ENCODE peak calls at places on chromosomes 12 and 14, in seven cellular contexts. R is body of pancreas, L is A549, Y is cardiac muscle cell, D is foreskin fibroblast, E is fibroblast of lung, B is tibial artery. S is an unnamed sample.

GRCh38 chr12:47147749-47148148 is 68.0 kb upstream of the AMIGO2 start:
- DNase-seq in E (no peak), B (no peak), D (no peak), Y (no peak), R (no peak), L (no peak), S (no peak)

GRCh38 chr12:38892090-38892786 is 13.2 kb downstream of the CPNE8 start:
- DNase-seq in E (no peak), L (peak; percentile 96), D (peak; percentile 13), Y (peak; percentile 22), R (peak; percentile 45), B (no peak), S (no peak)

GRCh38 chr12:103392722-103393121 is 103.0 kb downstream of the C12orf42 start:
- DNase-seq in E (no peak), L (no peak), R (no peak), D (no peak), B (no peak), Y (no peak), S (no peak)

GRCh38 chr14:88245321-88245720 is 77.7 kb downstream of the KCNK10 start:
- DNase-seq in Y (no peak), R (no peak), L (no peak), D (no peak), B (no peak), E (no peak), S (no peak)

GRCh38 chr12:51913071-51914033 is 6.0 kb downstream of the ACVRL1 start:
- DNase-seq in Y (no peak), D (no peak), E (no peak), B (peak; percentile 60), R (no peak), L (no peak), S (no peak)

GRCh38 chr14:75399819-75400678 is 27.8 kb upstream of the JDP2 start:
- DNase-seq in R (peak; percentile 99), E (peak; percentile 46), B (peak; percentile 98), D (peak; percentile 76), Y (peak; percentile 61), L (peak; percentile 49), S (no peak)

GRCh38 chr14:99644723-99645544 is at the start of gene HHIPL1:
- DNase-seq in D (peak; percentile 52), L (no peak), Y (peak; percentile 64), B (no peak), R (peak; percentile 16), E (peak; percentile 33), S (no peak)

GRCh38 chr14:99649219-99649618 is 4.3 kb downstream of the HHIPL1 start:
- DNase-seq in L (no peak), E (peak; percentile 60), B (no peak), R (no peak), D (peak; percentile 45), Y (peak; percentile 30), S (peak; percentile 30)

GRCh38 chr12:18140969-18141368 is 51.0 kb upstream of the RERGL start:
- DNase-seq in Y (peak; percentile 3), D (peak; percentile 3), R (no peak), L (no peak), E (no peak), B (no peak), S (no peak)

GRCh38 chr12:104520242-104520900 is 63.6 kb downstream of the CHST11 start:
- DNase-seq in L (no peak), B (no peak), D (no peak), E (no peak), R (no peak), Y (no peak), S (no peak)

GRCh38 chr12:95396849-95397498 is 77.0 kb upstream of the METAP2 start:
- DNase-seq in E (peak; percentile 65), R (no peak), B (no peak), Y (peak; percentile 35), D (peak; percentile 85), L (peak; percentile 12), S (no peak)

GRCh38 chr14:61812347-61813100 is 50.3 kb downstream of the SNAPC1 start:
- DNase-seq in B (no peak), L (no peak), R (peak; percentile 23), D (peak; percentile 24), E (no peak), Y (peak; percentile 18), S (no peak)

GRCh38 chr12:113781415-113782198 is 184.5 kb downstream of the RBM19 start:
- DNase-seq in B (no peak), D (peak; percentile 71), Y (peak; percentile 66), L (no peak), R (no peak), E (peak; percentile 54), S (peak; percentile 31)

GRCh38 chr14:75847584-75847983 is 134.2 kb downstream of the TGFB3 start:
- DNase-seq in B (no peak), L (no peak), R (no peak), D (no peak), Y (no peak), E (no peak), S (no peak)

GRCh38 chr12:49335955-49336644 is 888 bp downstream of the C1QL4 start:
- DNase-seq in R (no peak), E (no peak), B (no peak), L (no peak), Y (no peak), D (no peak), S (no peak)

GRCh38 chr12:75269209-75269608 is 59.6 kb upstream of the KCNC2 start:
- DNase-seq in D (no peak), L (no peak), Y (no peak), B (no peak), E (no peak), R (no peak), S (no peak)

GRCh38 chr12:106032141-106032925 is 106.4 kb downstream of the NUAK1 start:
- DNase-seq in E (no peak), L (peak; percentile 58), D (no peak), B (no peak), R (no peak), Y (peak; percentile 60), S (peak; percentile 66)

GRCh38 chr14:59246566-59246965 is 58.1 kb downstream of the DAAM1 start:
- DNase-seq in L (no peak), Y (no peak), B (no peak), R (no peak), E (no peak), D (no peak), S (no peak)

GRCh38 chr12:39467432-39467870 is 24.5 kb upstream of the KIF21A start:
- DNase-seq in D (peak; percentile 16), B (no peak), Y (peak; percentile 41), R (no peak), E (peak; percentile 13), L (no peak), S (no peak)

GRCh38 chr14:104139460-104140212 is 1.2 kb downstream of the KIF26A start:
- DNase-seq in B (peak; percentile 51), R (peak; percentile 6), Y (no peak), L (no peak), E (no peak), D (no peak), S (no peak)

GRCh38 chr12:6554168-6554989 is 1.5 kb downstream of the IFFO1 start:
- DNase-seq in L (peak; percentile 82), R (peak; percentile 81), E (peak; percentile 71), Y (peak; percentile 83), B (peak; percentile 89), D (peak; percentile 87), S (peak; percentile 69)

GRCh38 chr14:62592877-62593276 is 452.4 kb downstream of the KCNH5 start:
- DNase-seq in B (no peak), R (no peak), E (peak; percentile 59), D (peak; percentile 50), L (peak; percentile 14), Y (no peak), S (no peak)

GRCh38 chr12:112270673-112271072 is 111.6 kb downstream of the HECTD4 start:
- DNase-seq in R (no peak), D (no peak), B (no peak), Y (no peak), L (no peak), E (no peak), S (peak; percentile 1)

GRCh38 chr14:20680843-20681347 is 3.5 kb upstream of the RNASE4 start:
- DNase-seq in Y (no peak), E (no peak), D (no peak), L (no peak), B (no peak), R (peak; percentile 67), S (no peak)
- H3K4me3 ChIP-seq in Y (peak overlapping the region; percentile 64), E (peak overlapping the region; percentile 92), D (peak overlapping the region; percentile 86), L (peak overlapping the region; percentile 58), B (peak overlapping the region; percentile 76), R (no peak overlapping the region), S (peak overlapping the region; percentile 88)

DNA sequence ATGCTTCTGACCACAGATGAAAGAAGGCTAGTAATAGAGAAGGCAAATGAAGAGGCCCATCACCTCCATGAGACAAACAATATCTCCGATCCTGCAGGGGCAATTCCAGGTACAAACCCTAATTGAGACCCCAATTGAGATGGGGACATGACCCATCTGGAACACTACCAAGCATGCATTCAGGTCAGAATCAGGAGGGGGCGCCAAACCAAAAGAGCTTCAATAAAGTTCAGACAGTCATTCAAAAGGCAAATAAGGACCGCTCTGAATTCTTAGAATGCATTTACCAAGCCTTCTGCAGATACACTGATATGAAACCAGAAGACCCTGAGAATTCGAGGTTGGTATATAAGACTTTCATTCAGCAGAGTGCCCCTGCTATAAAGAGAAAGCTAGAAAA is 10.2 kb upstream of the EDDM3B start:
- DNase-seq in Y (no peak), B (no peak), R (peak; percentile 74), L (no peak), D (no peak), E (no peak), S (no peak)
- TF ChIP-seq CTCF in Y (no peak), B (no peak), R (peak; percentile 16), L (peak; percentile 22), D (no peak), E (no peak), S (no peak)

GRCh38 chr12:116266631-116267349 is 10.7 kb downstream of the MED13L start:
- DNase-seq in L (no peak), R (no peak), Y (no peak), D (peak; percentile 47), B (no peak), E (peak; percentile 31), S (no peak)
- H3K4me3 ChIP-seq in L (no peak overlapping the region), R (no peak overlapping the region), Y (no peak overlapping the region), D (no peak overlapping the region), B (no peak overlapping the region), E (no peak overlapping the region), S (no peak overlapping the region)

DNA sequence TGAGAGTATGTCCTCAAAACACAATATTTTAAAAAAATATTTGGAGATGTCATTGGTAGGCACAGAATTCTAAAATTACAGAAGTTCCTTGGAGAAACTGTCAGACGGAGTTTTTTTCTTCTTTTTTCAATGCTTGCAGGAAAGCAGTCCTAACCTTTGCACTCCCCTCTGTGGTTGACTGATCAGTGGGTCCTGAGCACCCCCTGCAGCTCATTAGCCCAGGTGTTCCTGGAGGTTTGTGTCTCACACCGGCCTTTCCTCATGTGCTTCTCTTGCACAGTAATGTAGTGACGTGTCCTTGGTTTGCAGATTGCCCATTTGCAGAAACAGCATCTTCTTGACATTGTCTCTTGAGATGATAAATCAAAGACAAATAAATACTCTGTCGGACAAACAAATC is 513.0 kb downstream of the TMEM121 start:
- DNase-seq in R (peak; percentile 66), B (no peak), Y (no peak), L (peak; percentile 43), D (no peak), E (no peak), S (no peak)
- TF ChIP-seq CTCF in R (no peak), B (no peak), Y (no peak), L (peak; percentile 38), D (no peak), E (no peak), S (no peak)